ENCODE peak calls at places on chromosomes 13 and 19, in four cellular contexts. One of them, this sample, is unnamed.

GRCh38 chr13:74825170-74825948 is 656.6 kb downstream of the TBC1D4 start:
- DNase-seq in mucosa of descending colon: no peak
- DNase-seq in suprapubic skin: no peak
- DNase-seq in brain microvascular endothelial cell: peak
- DNase-seq in this sample: no peak

GRCh38 chr19:5536337-5536894 is 31.3 kb downstream of the TINCR start:
- DNase-seq in brain microvascular endothelial cell: peak
- DNase-seq in suprapubic skin: no peak
- DNase-seq in mucosa of descending colon: peak
- DNase-seq in this sample: peak

GRCh38 chr13:40152145-40152544 is 496.7 kb downstream of the COG6 start:
- DNase-seq in mucosa of descending colon: no peak
- DNase-seq in suprapubic skin: no peak
- DNase-seq in brain microvascular endothelial cell: peak
- DNase-seq in this sample: no peak

GRCh38 chr13:69580255-69580654 is 527.4 kb upstream of the ATXN8OS start:
- DNase-seq in suprapubic skin: no peak
- DNase-seq in mucosa of descending colon: no peak
- DNase-seq in brain microvascular endothelial cell: no peak
- DNase-seq in this sample: no peak

GRCh38 chr13:32381539-32381938 is 46.4 kb downstream of the N4BP2L1 start:
- DNase-seq in brain microvascular endothelial cell: peak
- DNase-seq in suprapubic skin: no peak
- DNase-seq in mucosa of descending colon: no peak
- DNase-seq in this sample: no peak

GRCh38 chr13:32857077-32857476 is 159.1 kb upstream of the KL start:
- DNase-seq in suprapubic skin: no peak
- DNase-seq in brain microvascular endothelial cell: no peak
- DNase-seq in mucosa of descending colon: no peak
- DNase-seq in this sample: peak

GRCh38 chr13:112648101-112648500 is 41.7 kb upstream of the ATP11A start:
- DNase-seq in mucosa of descending colon: no peak
- DNase-seq in suprapubic skin: no peak
- DNase-seq in brain microvascular endothelial cell: no peak
- DNase-seq in this sample: no peak

GRCh38 chr13:41652735-41653361 is 195.5 kb downstream of the RGCC start:
- DNase-seq in brain microvascular endothelial cell: no peak
- DNase-seq in mucosa of descending colon: no peak
- DNase-seq in suprapubic skin: no peak
- DNase-seq in this sample: no peak

GRCh38 chr19:3642296-3642695 is 15.7 kb upstream of the CACTIN start:
- DNase-seq in suprapubic skin: no peak
- DNase-seq in mucosa of descending colon: no peak
- DNase-seq in brain microvascular endothelial cell: no peak
- DNase-seq in this sample: no peak

GRCh38 chr13:23375007-23375971 is 58.2 kb downstream of the SACS start:
- DNase-seq in suprapubic skin: peak
- DNase-seq in mucosa of descending colon: peak
- DNase-seq in brain microvascular endothelial cell: peak
- DNase-seq in this sample: peak

GRCh38 chr19:51546650-51547396 is 15.4 kb upstream of the SIGLEC6 start:
- DNase-seq in brain microvascular endothelial cell: peak
- DNase-seq in mucosa of descending colon: no peak
- DNase-seq in suprapubic skin: no peak
- DNase-seq in this sample: no peak

GRCh38 chr13:38951525-38952313 is 38.9 kb downstream of the STOML3 start:
- DNase-seq in mucosa of descending colon: peak
- DNase-seq in brain microvascular endothelial cell: no peak
- DNase-seq in suprapubic skin: no peak
- DNase-seq in this sample: no peak

GRCh38 chr13:99275093-99275469 is 16.9 kb upstream of the GPR18 start:
- DNase-seq in brain microvascular endothelial cell: peak
- DNase-seq in mucosa of descending colon: no peak
- DNase-seq in suprapubic skin: no peak
- DNase-seq in this sample: no peak

GRCh38 chr13:75385708-75386083 is 96.3 kb downstream of the TBC1D4 start:
- DNase-seq in suprapubic skin: no peak
- DNase-seq in mucosa of descending colon: no peak
- DNase-seq in brain microvascular endothelial cell: no peak
- DNase-seq in this sample: no peak

GRCh38 chr19:51181913-51182419 is 39.9 kb downstream of the SIGLEC7 start:
- DNase-seq in suprapubic skin: no peak
- DNase-seq in brain microvascular endothelial cell: no peak
- DNase-seq in mucosa of descending colon: no peak
- DNase-seq in this sample: no peak

GRCh38 chr19:13995017-13995728 is 10.9 kb downstream of the RFX1 start:
- DNase-seq in mucosa of descending colon: no peak
- DNase-seq in suprapubic skin: no peak
- DNase-seq in brain microvascular endothelial cell: no peak
- DNase-seq in this sample: no peak

GRCh38 chr19:19531951-19532805 is 3.5 kb downstream of the YJEFN3 start:
- DNase-seq in mucosa of descending colon: peak
- DNase-seq in brain microvascular endothelial cell: peak
- DNase-seq in suprapubic skin: peak
- DNase-seq in this sample: peak

GRCh38 chr13:49292742-49293498 is 45.2 kb downstream of the CDADC1 start:
- DNase-seq in mucosa of descending colon: no peak
- DNase-seq in suprapubic skin: no peak
- DNase-seq in brain microvascular endothelial cell: peak
- DNase-seq in this sample: no peak

GRCh38 chr13:95403349-95404140 is 102.3 kb upstream of the ABCC4 start:
- DNase-seq in suprapubic skin: no peak
- DNase-seq in brain microvascular endothelial cell: no peak
- DNase-seq in mucosa of descending colon: no peak
- DNase-seq in this sample: no peak

GRCh38 chr13:42486711-42487198 is 87.2 kb upstream of the TNFSF11 start:
- DNase-seq in mucosa of descending colon: no peak
- DNase-seq in brain microvascular endothelial cell: peak
- DNase-seq in suprapubic skin: no peak
- DNase-seq in this sample: no peak

GRCh38 chr13:39874331-39875055 is 219.0 kb downstream of the COG6 start:
- DNase-seq in brain microvascular endothelial cell: no peak
- DNase-seq in suprapubic skin: no peak
- DNase-seq in mucosa of descending colon: no peak
- DNase-seq in this sample: no peak

GRCh38 chr19:45901912-45902650 is at the start of gene MYPOP:
- DNase-seq in suprapubic skin: no peak
- DNase-seq in mucosa of descending colon: peak
- DNase-seq in brain microvascular endothelial cell: no peak
- DNase-seq in this sample: no peak

DNA sequence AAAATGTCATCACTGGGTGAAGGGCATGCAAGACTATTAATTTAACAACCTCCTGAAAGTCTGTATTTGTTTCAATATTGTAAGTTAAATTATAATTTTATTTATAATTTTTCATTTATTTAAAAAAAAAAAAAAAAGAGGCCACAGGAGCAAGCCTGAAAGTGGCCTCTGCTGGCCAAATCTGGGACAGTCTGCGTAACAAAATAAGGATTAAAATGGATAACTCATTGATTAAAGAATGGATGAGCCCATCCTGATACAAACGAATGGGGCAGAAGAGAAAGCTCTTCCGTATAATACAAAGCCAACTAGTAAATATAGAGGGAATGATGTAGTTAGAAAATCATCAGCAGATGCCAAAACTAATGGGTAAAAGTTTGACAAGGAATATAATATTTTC is 36.2 kb downstream of the SUCLA2 start:
- DNase-seq in brain microvascular endothelial cell: no peak
- DNase-seq in mucosa of descending colon: no peak
- DNase-seq in suprapubic skin: no peak
- DNase-seq in this sample: no peak
- TF ChIP-seq CTCF in brain microvascular endothelial cell: peak
- TF ChIP-seq CTCF in mucosa of descending colon: no peak
- TF ChIP-seq CTCF in suprapubic skin: no peak
- TF ChIP-seq CTCF in this sample: peak

GRCh38 chr19:42693760-42694350 is 46.4 kb downstream of the PSG3 start:
- DNase-seq in suprapubic skin: no peak
- DNase-seq in brain microvascular endothelial cell: peak
- DNase-seq in mucosa of descending colon: no peak
- DNase-seq in this sample: no peak
- TF ChIP-seq CTCF in suprapubic skin: no peak
- TF ChIP-seq CTCF in brain microvascular endothelial cell: peak
- TF ChIP-seq CTCF in mucosa of descending colon: no peak
- TF ChIP-seq CTCF in this sample: no peak

GRCh38 chr19:49422407-49423277 is 599 bp downstream of the PTH2 start:
- DNase-seq in brain microvascular endothelial cell: no peak
- DNase-seq in suprapubic skin: no peak
- DNase-seq in mucosa of descending colon: peak
- DNase-seq in this sample: no peak
- TF ChIP-seq CTCF in brain microvascular endothelial cell: peak
- TF ChIP-seq CTCF in suprapubic skin: no peak
- TF ChIP-seq CTCF in mucosa of descending colon: no peak
- TF ChIP-seq CTCF in this sample: peak

GRCh38 chr13:109699628-109700071 is 86.7 kb downstream of the IRS2 start:
- DNase-seq in suprapubic skin: no peak
- DNase-seq in mucosa of descending colon: peak
- DNase-seq in brain microvascular endothelial cell: no peak
- DNase-seq in this sample: no peak
- TF ChIP-seq CTCF in suprapubic skin: no peak
- TF ChIP-seq CTCF in mucosa of descending colon: no peak
- TF ChIP-seq CTCF in brain microvascular endothelial cell: no peak
- TF ChIP-seq CTCF in this sample: peak

GRCh38 chr13:44272692-44273091 is 100.9 kb upstream of the SERP2 start:
- DNase-seq in brain microvascular endothelial cell: peak
- DNase-seq in mucosa of descending colon: no peak
- DNase-seq in suprapubic skin: no peak
- DNase-seq in this sample: no peak
- TF ChIP-seq CTCF in brain microvascular endothelial cell: no peak
- TF ChIP-seq CTCF in mucosa of descending colon: no peak
- TF ChIP-seq CTCF in suprapubic skin: no peak
- TF ChIP-seq CTCF in this sample: no peak

GRCh38 chr19:49812997-49813861 is at the start of gene FUZ:
- DNase-seq in brain microvascular endothelial cell: peak
- DNase-seq in mucosa of descending colon: peak
- DNase-seq in suprapubic skin: peak
- DNase-seq in this sample: peak
- TF ChIP-seq CTCF in brain microvascular endothelial cell: peak
- TF ChIP-seq CTCF in mucosa of descending colon: no peak
- TF ChIP-seq CTCF in suprapubic skin: peak
- TF ChIP-seq CTCF in this sample: peak

DNA sequence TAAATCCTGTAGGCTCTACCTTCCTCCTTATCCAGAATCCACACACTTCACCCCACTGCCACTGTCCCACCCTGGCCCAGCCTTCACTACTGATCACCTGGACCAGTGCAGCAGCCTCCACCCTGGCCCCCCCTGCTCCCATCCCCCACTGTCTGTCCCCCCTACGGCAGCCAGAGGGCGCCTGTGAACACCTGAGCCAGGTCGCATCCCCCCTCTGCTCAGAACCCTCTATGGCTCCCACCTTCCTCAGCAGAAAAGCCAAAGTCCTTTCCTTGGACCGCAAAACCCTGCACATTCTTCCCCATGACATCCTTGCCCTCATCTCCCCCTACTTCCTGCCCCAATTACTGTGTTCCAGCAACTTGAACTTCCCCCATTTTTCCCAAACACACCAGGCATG is 20.6 kb downstream of the ELAVL3 start:
- DNase-seq in brain microvascular endothelial cell: no peak
- DNase-seq in mucosa of descending colon: no peak
- DNase-seq in suprapubic skin: no peak
- DNase-seq in this sample: no peak
- TF ChIP-seq CTCF in brain microvascular endothelial cell: peak
- TF ChIP-seq CTCF in mucosa of descending colon: no peak
- TF ChIP-seq CTCF in suprapubic skin: no peak
- TF ChIP-seq CTCF in this sample: peak

DNA sequence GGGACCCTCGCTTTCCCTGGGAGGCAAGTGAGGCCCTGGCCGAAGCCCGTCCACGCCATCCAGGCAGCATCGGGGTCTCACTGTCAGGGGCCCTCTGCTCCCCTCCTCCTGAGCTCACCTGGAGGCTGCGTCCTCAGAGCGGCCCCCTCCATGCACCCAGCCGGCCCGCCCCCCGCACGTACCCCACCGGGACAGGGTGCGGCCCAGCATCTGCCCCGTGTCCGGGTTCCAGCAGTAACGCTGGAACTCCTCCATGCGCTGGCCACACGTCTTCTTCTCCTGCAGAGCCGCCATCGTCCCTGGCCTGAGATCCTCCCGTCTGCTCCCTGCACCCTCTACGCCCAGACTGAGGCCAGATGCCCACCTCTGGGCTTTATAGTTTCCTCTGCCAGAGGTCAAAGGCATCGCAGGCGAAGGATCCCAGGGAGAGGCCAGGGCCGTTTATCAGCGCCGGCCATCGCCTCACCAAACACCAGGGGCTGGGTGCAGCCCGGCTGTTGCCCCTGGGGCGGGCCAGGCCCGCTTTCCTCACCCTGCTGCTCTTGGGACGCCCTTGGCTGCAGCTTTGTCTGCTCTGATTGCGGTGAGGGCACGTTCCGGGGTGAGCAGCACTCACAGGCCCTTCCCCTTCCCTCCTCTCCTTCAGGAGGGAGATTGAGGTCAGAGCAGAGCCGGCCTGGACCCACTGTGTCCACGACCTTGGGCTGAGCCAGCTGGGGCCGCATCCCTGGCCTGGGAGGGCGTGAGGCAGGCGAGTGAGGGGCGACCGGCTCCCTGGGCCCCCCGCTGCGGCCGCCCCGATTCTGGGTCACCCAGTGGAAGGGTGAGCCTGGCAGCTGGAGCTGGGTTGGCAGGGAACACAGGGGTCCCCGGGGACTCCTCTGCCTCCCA is at the start of gene ATP4B:
- DNase-seq in brain microvascular endothelial cell: no peak
- DNase-seq in mucosa of descending colon: peak
- DNase-seq in suprapubic skin: peak
- DNase-seq in this sample: peak
- TF ChIP-seq CTCF in brain microvascular endothelial cell: no peak
- TF ChIP-seq CTCF in mucosa of descending colon: no peak
- TF ChIP-seq CTCF in suprapubic skin: no peak
- TF ChIP-seq CTCF in this sample: no peak

GRCh38 chr13:91805605-91806004 is 407.2 kb downstream of the GPC5 start:
- DNase-seq in suprapubic skin: no peak
- DNase-seq in mucosa of descending colon: no peak
- DNase-seq in brain microvascular endothelial cell: no peak
- DNase-seq in this sample: no peak
- TF ChIP-seq CTCF in suprapubic skin: no peak
- TF ChIP-seq CTCF in mucosa of descending colon: no peak
- TF ChIP-seq CTCF in brain microvascular endothelial cell: peak
- TF ChIP-seq CTCF in this sample: peak